ENCODE peak calls at places on chromosome 1, in four cellular contexts. O, N, I and X are unnamed samples.

GRCh38 chr1:111436726-111437125 is 9.2 kb upstream of the OVGP1 start:
- DNase-seq in O (no peak), N (no peak), I (peak), X (peak)

GRCh38 chr1:244792188-244792850 is 43.1 kb upstream of the COX20 start:
- DNase-seq in N (no peak), O (no peak), I (peak), X (peak)

GRCh38 chr1:26164036-26164927 is 4.5 kb downstream of the C1orf232 start:
- DNase-seq in N (peak), I (no peak), O (peak), X (no peak)

GRCh38 chr1:193234523-193234922 is 48.1 kb upstream of the B3GALT2 start:
- DNase-seq in I (no peak), O (no peak), N (no peak), X (no peak)

GRCh38 chr1:26372039-26372438 is 511 bp downstream of the ZNF683 start:
- DNase-seq in I (no peak), N (no peak), O (no peak), X (no peak)

GRCh38 chr1:235423214-235423652 is 56.0 kb downstream of the TBCE start:
- DNase-seq in O (no peak), I (no peak), N (peak), X (no peak)

GRCh38 chr1:116725798-116726197 is 28.4 kb upstream of the CD2 start:
- DNase-seq in O (no peak), I (no peak), N (no peak), X (no peak)

GRCh38 chr1:224616761-224617409 is 768 bp downstream of the CNIH3 start:
- DNase-seq in I (peak), N (no peak), O (peak), X (no peak)

GRCh38 chr1:215888159-215888558 is 321.1 kb downstream of the KCTD3 start:
- DNase-seq in O (no peak), N (no peak), I (no peak), X (no peak)

DNA sequence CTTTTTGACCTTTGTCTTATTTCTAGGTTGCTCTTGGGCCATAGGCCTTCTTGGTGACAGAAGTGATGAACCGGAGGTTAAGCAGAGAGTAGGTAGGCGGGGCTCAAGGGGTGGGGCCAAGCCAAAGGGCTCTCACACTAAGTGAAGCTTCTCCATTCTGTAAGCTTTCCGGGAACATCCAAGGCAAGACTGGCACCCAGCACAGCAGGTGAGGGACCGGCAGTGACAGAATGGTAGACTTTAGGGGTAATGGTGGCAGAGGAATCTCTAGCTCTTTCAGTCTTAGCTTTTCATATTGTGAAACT is at the start of gene TNFAIP8L2:
- DNase-seq in O (no peak), N (peak), I (no peak), X (no peak)
- H3K27ac ChIP-seq in O (no peak), N (peak), I (no peak), X (no peak)

GRCh38 chr1:107804134-107804533 is 160.8 kb downstream of the VAV3 start:
- DNase-seq in N (no peak), I (no peak), O (no peak), X (no peak)
- H3K27ac ChIP-seq in N (no peak), I (no peak), O (no peak), X (no peak)

DNA sequence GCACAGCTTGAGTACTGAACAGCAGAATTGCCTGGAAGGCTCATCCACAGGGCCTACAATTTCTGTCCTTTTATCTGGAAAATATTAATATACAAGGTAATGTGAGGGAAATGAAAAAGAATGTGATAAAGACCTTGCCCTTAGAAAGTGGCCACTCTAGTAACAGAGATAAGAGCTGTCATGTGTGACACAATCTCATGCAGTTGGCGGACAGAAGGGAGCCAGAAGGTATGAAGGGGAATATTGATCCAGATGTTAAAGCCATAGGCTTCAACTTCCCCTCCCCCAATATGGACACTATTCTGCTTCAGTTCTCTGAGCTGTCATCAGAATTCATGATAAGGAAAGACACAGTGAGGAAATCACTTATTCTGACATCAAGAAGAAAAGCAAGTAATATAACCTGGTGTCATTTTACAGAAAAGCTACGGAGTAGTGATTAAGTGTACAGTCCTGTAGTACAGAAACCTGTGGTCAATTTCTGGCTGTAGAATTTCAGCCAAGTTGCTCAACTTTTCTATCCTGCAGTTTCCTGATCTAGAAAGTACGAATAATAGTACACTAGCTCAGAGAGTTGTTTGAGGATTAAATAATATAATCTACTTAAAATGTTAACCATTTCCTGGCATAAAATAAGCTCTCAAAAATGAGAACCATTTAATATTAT is 572.1 kb downstream of the DPYD start:
- DNase-seq in I (no peak), N (no peak), O (no peak), X (no peak)
- H3K27ac ChIP-seq in I (no peak), N (no peak), O (no peak), X (no peak)

DNA sequence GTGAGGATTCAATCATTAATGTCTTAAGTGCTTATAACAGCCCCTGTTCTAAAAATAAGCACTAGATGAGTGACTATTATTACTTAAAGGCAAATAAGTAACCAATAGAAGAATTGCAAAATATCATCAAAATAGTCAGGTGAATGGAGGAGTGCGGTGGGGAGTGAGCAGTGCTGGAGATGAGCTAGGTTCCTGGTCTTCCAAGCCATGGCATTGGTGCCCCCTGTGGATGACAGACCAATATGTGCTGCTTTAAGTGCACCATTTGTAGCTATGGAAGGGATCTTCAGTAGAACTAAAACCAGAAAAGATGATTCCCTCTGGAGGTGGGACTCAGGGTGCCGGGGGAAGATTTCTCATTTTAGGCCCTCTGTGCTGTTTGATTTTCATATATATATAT is 46.1 kb upstream of the SLC30A1 start:
- DNase-seq in I (peak), N (no peak), O (no peak), X (no peak)
- H3K27ac ChIP-seq in I (no peak), N (no peak), O (no peak), X (no peak)

GRCh38 chr1:9037476-9038337 is 11.5 kb upstream of the SLC2A7 start:
- DNase-seq in O (no peak), N (no peak), I (no peak), X (no peak)
- H3K27ac ChIP-seq in O (no peak), N (no peak), I (no peak), X (no peak)

GRCh38 chr1:198622532-198623218 is 16.2 kb upstream of the PTPRC start:
- DNase-seq in I (no peak), O (no peak), N (no peak), X (no peak)
- H3K27ac ChIP-seq in I (no peak), O (no peak), N (peak), X (no peak)

DNA sequence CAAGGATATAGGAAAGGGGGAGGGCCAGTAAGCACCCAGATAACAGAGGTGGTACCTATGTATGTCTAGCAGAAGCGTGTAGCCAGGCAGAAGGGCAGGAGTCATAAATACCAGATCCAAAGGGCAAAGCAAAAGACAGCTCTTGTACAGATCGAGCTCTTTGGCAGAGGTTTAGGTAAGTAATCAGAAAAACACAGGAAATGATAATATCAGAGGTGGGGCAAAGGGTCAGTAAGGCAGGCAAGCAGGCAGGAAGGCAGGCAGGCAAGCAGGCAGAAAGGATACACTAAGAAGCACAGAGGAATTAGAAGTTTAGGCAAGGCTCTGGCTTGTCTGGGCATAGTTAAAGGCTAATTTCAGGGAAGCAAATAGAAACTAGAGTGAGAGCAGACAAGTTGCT is 22.7 kb upstream of the SLFNL1 start:
- DNase-seq in O (no peak), N (no peak), I (no peak), X (no peak)
- H3K27ac ChIP-seq in O (no peak), N (no peak), I (no peak), X (no peak)

GRCh38 chr1:217403321-217403720 is 227.6 kb downstream of the GPATCH2 start:
- DNase-seq in O (no peak), I (no peak), N (no peak), X (no peak)
- H3K27ac ChIP-seq in O (no peak), I (no peak), N (no peak), X (no peak)

GRCh38 chr1:113415256-113416189 is 25.2 kb downstream of the MAGI3 start:
- DNase-seq in O (no peak), N (no peak), I (no peak), X (no peak)
- H3K27ac ChIP-seq in O (no peak), N (no peak), I (no peak), X (no peak)